ENCODE peak calls at places on chromosomes 1 and 21, in seven cellular contexts. K is breast epithelium, G is fibroblast of villous mesenchyme, N is ascending aorta, V is endothelial cell, J is DND-41, R is progenitor cell of endocrine pancreas. U is an unnamed sample.

GRCh38 chr1:208183977-208184901 is 59.9 kb downstream of the PLXNA2 start:
- DNase-seq in K (no peak), G (peak), N (peak), V (no peak), J (no peak), R (no peak), U (no peak)

GRCh38 chr1:5227114-5227513 is 572.7 kb downstream of the AJAP1 start:
- DNase-seq in K (no peak), G (no peak), N (no peak), V (no peak), J (no peak), R (no peak), U (no peak)

GRCh38 chr1:21937372-21938121 is 437 bp upstream of the HSPG2 start:
- DNase-seq in K (peak), G (peak), N (peak), V (peak), J (no peak), R (peak), U (peak)

GRCh38 chr1:224183591-224184312 is 712 bp downstream of the DEGS1 start:
- DNase-seq in K (no peak), G (peak), N (peak), V (peak), J (peak), R (peak), U (peak)

GRCh38 chr1:36771678-36772284 is 262.5 kb downstream of the GRIK3 start:
- DNase-seq in K (no peak), G (no peak), N (no peak), V (no peak), J (no peak), R (peak), U (no peak)

GRCh38 chr1:208203127-208203847 is 40.9 kb downstream of the PLXNA2 start:
- DNase-seq in K (peak), G (no peak), N (peak), V (no peak), J (no peak), R (no peak), U (no peak)

GRCh38 chr1:220189750-220190347 is 82.4 kb downstream of the RAB3GAP2 start:
- DNase-seq in K (no peak), G (peak), N (no peak), V (no peak), J (no peak), R (no peak), U (no peak)

GRCh38 chr1:44543064-44543815 is 131.0 kb downstream of the TMEM53 start:
- DNase-seq in K (no peak), G (no peak), N (no peak), V (peak), J (no peak), R (peak), U (peak)

GRCh38 chr1:143680304-143680703 is 291.5 kb downstream of the FAM72C start:
- DNase-seq in K (no peak), G (no peak), N (no peak), V (no peak), J (no peak), R (no peak), U (no peak)

GRCh38 chr1:91383461-91383860 is 21.2 kb downstream of the HFM1 start:
- DNase-seq in K (no peak), G (no peak), N (no peak), V (no peak), J (no peak), R (no peak), U (no peak)

GRCh38 chr1:152036316-152037216 is at the start of gene S100A11:
- DNase-seq in K (peak), G (peak), N (peak), V (peak), J (peak), R (peak), U (no peak)

GRCh38 chr21:42500736-42501135 is 4.7 kb upstream of the RSPH1 start:
- DNase-seq in K (no peak), G (no peak), N (no peak), V (no peak), J (no peak), R (no peak), U (no peak)

GRCh38 chr1:90508376-90509167 is 208.5 kb downstream of the BARHL2 start:
- DNase-seq in K (no peak), G (no peak), N (no peak), V (no peak), J (no peak), R (no peak), U (no peak)

GRCh38 chr1:50108497-50109073 is at the start of gene ELAVL4:
- DNase-seq in K (no peak), G (no peak), N (no peak), V (no peak), J (no peak), R (no peak), U (no peak)

GRCh38 chr1:203507227-203507626 is 13.3 kb downstream of the OPTC start:
- DNase-seq in K (no peak), G (peak), N (no peak), V (no peak), J (no peak), R (no peak), U (no peak)

GRCh38 chr1:156629825-156630449 is 10.7 kb downstream of the HAPLN2 start:
- DNase-seq in K (no peak), G (no peak), N (no peak), V (no peak), J (no peak), R (no peak), U (no peak)

GRCh38 chr1:234670936-234671628 is 61.1 kb upstream of the IRF2BP2 start:
- DNase-seq in K (no peak), G (no peak), N (no peak), V (no peak), J (no peak), R (no peak), U (no peak)

GRCh38 chr1:7916431-7916830 is 24.2 kb downstream of the TNFRSF9 start:
- DNase-seq in K (no peak), G (no peak), N (no peak), V (no peak), J (no peak), R (no peak), U (no peak)

GRCh38 chr1:185741551-185741950 is 7.4 kb downstream of the HMCN1 start:
- DNase-seq in K (no peak), G (no peak), N (no peak), V (no peak), J (no peak), R (no peak), U (no peak)

GRCh38 chr1:16903054-16903453 is 7.3 kb downstream of the RNU1-2 start:
- DNase-seq in K (no peak), G (peak), N (no peak), V (no peak), J (no peak), R (no peak), U (no peak)

GRCh38 chr21:45075606-45076244 is 1.3 kb downstream of the ADARB1 start:
- DNase-seq in K (no peak), G (peak), N (no peak), V (no peak), J (no peak), R (no peak), U (no peak)

GRCh38 chr1:3403388-3404179 is 50.9 kb upstream of the ARHGEF16 start:
- DNase-seq in K (no peak), G (no peak), N (no peak), V (peak), J (no peak), R (no peak), U (no peak)

GRCh38 chr1:29682918-29683314 is 446.6 kb downstream of the PTPRU start:
- DNase-seq in K (peak), G (peak), N (peak), V (no peak), J (no peak), R (no peak), U (no peak)

GRCh38 chr1:11434506-11434905 is 44.4 kb upstream of the DISP3 start:
- DNase-seq in K (no peak), G (no peak), N (no peak), V (no peak), J (no peak), R (no peak), U (no peak)

GRCh38 chr21:28727809-28728208 is 264.9 kb downstream of the LTN1 start:
- DNase-seq in K (no peak), G (no peak), N (no peak), V (no peak), J (no peak), R (no peak), U (no peak)

GRCh38 chr21:28719731-28720130 is 272.9 kb downstream of the LTN1 start:
- DNase-seq in K (no peak), G (no peak), N (no peak), V (no peak), J (no peak), R (no peak), U (no peak)

GRCh38 chr21:28723666-28724065 is 269.0 kb downstream of the LTN1 start:
- DNase-seq in K (no peak), G (no peak), N (no peak), V (no peak), J (no peak), R (no peak), U (no peak)

GRCh38 chr21:28729887-28730286 is 262.8 kb downstream of the LTN1 start:
- DNase-seq in K (no peak), G (peak), N (no peak), V (no peak), J (no peak), R (no peak), U (peak)

GRCh38 chr21:28725396-28725795 is 267.3 kb downstream of the LTN1 start:
- DNase-seq in K (no peak), G (no peak), N (no peak), V (no peak), J (no peak), R (no peak), U (no peak)
- TF ChIP-seq CTCF in K (no peak), G (no peak), N (no peak), V (no peak), J (no peak), R (no peak), U (no peak)

GRCh38 chr21:44006017-44006624 is 6.0 kb upstream of the TRAPPC10 start:
- DNase-seq in K (no peak), G (peak), N (peak), V (no peak), J (no peak), R (no peak), U (no peak)
- TF ChIP-seq CTCF in K (no peak), G (no peak), N (no peak), V (no peak), J (no peak), R (no peak), U (no peak)

GRCh38 chr21:34988625-34989024 is 60.5 kb downstream of the RUNX1 start:
- DNase-seq in K (no peak), G (no peak), N (no peak), V (no peak), J (no peak), R (no peak), U (no peak)

GRCh38 chr21:34987673-34988072 is 61.4 kb downstream of the RUNX1 start:
- DNase-seq in K (no peak), G (no peak), N (no peak), V (no peak), J (no peak), R (no peak), U (no peak)

GRCh38 chr21:34988139-34988538 is 61.0 kb downstream of the RUNX1 start:
- DNase-seq in K (no peak), G (no peak), N (no peak), V (no peak), J (no peak), R (no peak), U (no peak)

GRCh38 chr21:34984356-34984755 is 64.7 kb downstream of the RUNX1 start:
- DNase-seq in K (no peak), G (no peak), N (no peak), V (no peak), J (no peak), R (no peak), U (no peak)

DNA sequence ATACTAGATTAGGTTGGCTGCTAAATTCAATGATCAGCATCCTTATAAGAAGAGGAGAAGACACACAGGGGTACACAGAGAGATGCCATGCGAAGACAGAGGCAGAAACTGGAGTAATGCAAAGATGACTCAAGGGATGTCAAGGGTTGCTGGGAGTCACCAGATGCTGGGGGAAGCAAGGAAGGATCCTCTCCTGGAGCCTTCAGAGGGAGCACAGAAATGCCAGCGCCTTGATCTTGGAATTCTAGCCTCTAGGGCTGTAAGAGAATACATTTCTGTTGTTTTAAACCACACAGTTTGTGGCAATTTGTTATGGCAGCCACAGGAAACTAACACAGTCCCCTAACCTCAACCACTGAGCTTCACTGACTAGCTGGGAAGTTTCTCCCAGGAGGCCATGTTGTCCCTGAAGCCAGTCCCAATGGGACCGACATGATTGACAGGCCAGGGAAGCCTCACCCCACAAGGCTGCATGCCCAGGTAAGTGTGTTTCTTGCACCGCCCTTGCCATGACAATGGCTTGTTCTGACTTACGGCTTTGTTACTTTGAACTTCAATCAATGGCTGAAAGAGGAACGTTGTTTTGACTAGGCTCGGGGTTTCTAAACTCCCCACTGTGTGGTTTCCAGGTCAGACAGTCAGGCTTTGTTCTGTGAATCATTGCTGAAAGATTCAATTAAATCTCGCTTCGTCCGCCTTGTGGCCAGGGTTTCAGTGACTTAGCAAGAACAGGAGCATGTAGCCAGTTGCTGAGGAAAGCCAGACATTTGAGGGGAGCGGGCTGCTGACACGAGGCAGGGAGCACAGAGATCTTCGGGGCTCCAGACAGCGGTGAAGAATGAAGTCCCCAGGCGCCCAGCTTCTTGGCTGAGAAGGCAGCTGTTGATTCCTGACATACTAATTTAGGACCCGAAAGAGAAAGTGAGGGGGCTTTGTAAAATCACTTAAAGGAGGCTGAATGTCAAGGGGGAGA is 62.3 kb downstream of the RUNX1 start:
- DNase-seq in K (no peak), G (peak), N (no peak), V (no peak), J (no peak), R (no peak), U (no peak)
- TF ChIP-seq CTCF in K (no peak), G (no peak), N (no peak), V (no peak), J (no peak), R (no peak), U (no peak)

DNA sequence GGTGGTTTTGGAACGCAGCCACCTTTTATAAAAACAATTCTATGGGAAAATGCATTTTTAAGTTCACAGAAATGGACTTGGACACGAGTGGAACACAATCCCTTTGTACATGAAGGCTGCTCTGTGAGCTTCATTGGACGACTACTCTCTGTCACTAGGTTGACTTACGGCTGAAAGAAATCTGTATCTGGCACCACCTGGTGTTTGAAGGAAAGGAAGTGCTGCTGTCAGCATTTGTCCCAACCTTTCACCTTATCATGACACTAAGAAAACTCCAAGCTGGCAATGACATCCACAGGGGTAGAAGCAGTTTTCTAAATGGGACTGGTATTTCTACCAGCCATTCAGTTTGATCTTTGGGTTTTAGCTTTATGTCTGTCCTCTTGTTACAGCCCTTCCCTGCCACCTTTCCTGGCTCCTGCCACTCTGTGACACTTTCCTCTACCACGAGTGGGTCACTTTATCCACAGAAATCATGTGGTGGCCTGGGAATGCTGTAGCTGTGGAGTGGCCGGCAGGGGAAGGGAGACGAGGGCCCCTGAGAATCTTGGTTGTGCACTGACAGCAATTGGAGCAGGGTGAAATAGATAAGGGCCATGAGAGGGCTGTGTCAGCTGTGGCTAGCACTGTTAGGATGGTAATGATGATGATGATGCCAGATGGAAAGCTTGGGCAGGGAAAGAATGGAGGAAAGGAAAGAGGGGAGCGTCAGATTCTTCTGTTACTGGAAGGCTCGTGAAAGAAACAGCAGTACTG is 85.2 kb downstream of the TBX19 start:
- DNase-seq in K (no peak), G (no peak), N (no peak), V (no peak), J (no peak), R (no peak), U (no peak)
- TF ChIP-seq CTCF in K (no peak), G (no peak), N (no peak), V (peak), J (peak), R (peak), U (peak)

GRCh38 chr21:15170614-15171013 is 105.8 kb upstream of the NRIP1 start:
- DNase-seq in K (no peak), G (no peak), N (no peak), V (no peak), J (no peak), R (no peak), U (no peak)

GRCh38 chr21:15174923-15175322 is 110.1 kb upstream of the NRIP1 start:
- DNase-seq in K (no peak), G (no peak), N (no peak), V (no peak), J (no peak), R (no peak), U (no peak)

GRCh38 chr21:15172963-15173362 is 108.2 kb upstream of the NRIP1 start:
- DNase-seq in K (no peak), G (no peak), N (no peak), V (no peak), J (no peak), R (no peak), U (no peak)

GRCh38 chr21:15171546-15171945 is 106.7 kb upstream of the NRIP1 start:
- DNase-seq in K (no peak), G (no peak), N (no peak), V (no peak), J (no peak), R (no peak), U (no peak)
- TF ChIP-seq CTCF in K (no peak), G (no peak), N (no peak), V (no peak), J (no peak), R (no peak), U (no peak)

GRCh38 chr1:6248798-6249731 is 5.1 kb downstream of the HES3 start:
- DNase-seq in K (no peak), G (no peak), N (no peak), V (no peak), J (no peak), R (no peak), U (no peak)
- TF ChIP-seq CTCF in K (no peak), G (no peak), N (no peak), V (no peak), J (no peak), R (no peak), U (no peak)

GRCh38 chr1:215863796-215864195 is 296.7 kb downstream of the KCTD3 start:
- DNase-seq in K (no peak), G (no peak), N (no peak), V (no peak), J (no peak), R (no peak), U (no peak)
- TF ChIP-seq CTCF in K (no peak), G (no peak), N (no peak), V (no peak), J (no peak), R (no peak), U (no peak)

U was measured in D721Med.